ENCODE peak calls at places on chromosomes 1 and 21, in four cellular contexts. E, M, Z and N are unnamed samples.

GRCh38 chr1:198211696-198212095 is 54.9 kb downstream of the NEK7 start:
- DNase-seq in Z (no peak), E (no peak), M (no peak), N (no peak)

GRCh38 chr1:32989160-32989894 is 24.7 kb upstream of the RNF19B start:
- DNase-seq in M (peak), Z (peak), E (no peak), N (peak)

GRCh38 chr1:211472724-211473123 is 19.2 kb downstream of the RD3 start:
- DNase-seq in E (no peak), M (no peak), Z (no peak), N (no peak)

GRCh38 chr1:231919900-231920299 is 293.3 kb downstream of the DISC1 start:
- DNase-seq in M (no peak), E (no peak), Z (no peak), N (no peak)

GRCh38 chr1:201241716-201242115 is 41.6 kb upstream of the PKP1 start:
- DNase-seq in E (no peak), Z (no peak), M (no peak), N (no peak)

GRCh38 chr1:156821801-156822200 is 5.2 kb upstream of the SH2D2A start:
- DNase-seq in Z (no peak), E (no peak), M (no peak), N (no peak)

GRCh38 chr1:27563407-27564263 is 40.3 kb downstream of the AHDC1 start:
- DNase-seq in M (no peak), Z (no peak), E (peak), N (peak)

GRCh38 chr1:109886827-109887226 is 23.8 kb upstream of the CSF1 start:
- DNase-seq in M (no peak), Z (no peak), E (no peak), N (no peak)

GRCh38 chr1:185213086-185213485 is 56.1 kb downstream of the SWT1 start:
- DNase-seq in E (no peak), M (no peak), Z (no peak), N (no peak)

GRCh38 chr1:76705560-76705959 is 161.7 kb upstream of the ST6GALNAC5 start:
- DNase-seq in Z (no peak), M (no peak), E (no peak), N (no peak)

GRCh38 chr1:23099171-23099536 is 69.5 kb downstream of the LUZP1 start:
- DNase-seq in E (peak), Z (no peak), M (no peak), N (no peak)

GRCh38 chr1:27001570-27002360 is 8.3 kb downstream of the TRNP1 start:
- DNase-seq in M (no peak), E (no peak), Z (no peak), N (peak)

GRCh38 chr1:227318852-227319607 is 738 bp upstream of the CDC42BPA start:
- DNase-seq in Z (no peak), M (no peak), E (peak), N (peak)

GRCh38 chr1:180482425-180483275 is 19.7 kb downstream of the ACBD6 start:
- DNase-seq in Z (no peak), E (peak), M (no peak), N (no peak)

GRCh38 chr1:107683198-107683657 is 281.8 kb downstream of the VAV3 start:
- DNase-seq in M (no peak), E (peak), Z (no peak), N (no peak)

GRCh38 chr1:180842890-180843289 is 69.8 kb upstream of the KIAA1614 start:
- DNase-seq in Z (no peak), E (no peak), M (no peak), N (no peak)

GRCh38 chr1:31910933-31911332 is 27.2 kb downstream of the PTP4A2 start:
- DNase-seq in M (no peak), E (peak), Z (no peak), N (no peak)

GRCh38 chr21:44813727-44814126 is 4.1 kb downstream of the SUMO3 start:
- DNase-seq in Z (no peak), E (no peak), M (no peak), N (no peak)

GRCh38 chr1:1178794-1179331 is 5.2 kb downstream of the TTLL10 start:
- DNase-seq in Z (no peak), M (no peak), E (no peak), N (no peak)

GRCh38 chr1:231866392-231867331 is 240.1 kb downstream of the DISC1 start:
- DNase-seq in Z (peak), M (peak), E (peak), N (no peak)

GRCh38 chr1:4965346-4965726 is 310.9 kb downstream of the AJAP1 start:
- DNase-seq in Z (no peak), M (no peak), E (no peak), N (peak)

GRCh38 chr1:222784916-222785315 is 29.9 kb upstream of the DISP1 start:
- DNase-seq in M (no peak), E (no peak), Z (no peak), N (no peak)

GRCh38 chr1:81375884-81376548 is 424.7 kb upstream of the ADGRL2 start:
- DNase-seq in E (no peak), M (no peak), Z (no peak), N (no peak)

GRCh38 chr21:42220138-42220701 is 1.3 kb downstream of the ABCG1 start:
- DNase-seq in Z (peak), M (no peak), E (peak), N (no peak)

GRCh38 chr1:60280764-60281278 is 207.3 kb upstream of the C1orf87 start:
- DNase-seq in E (peak), Z (no peak), M (no peak), N (no peak)